ENCODE peak calls at places on chromosomes 4 and X, in nine cellular contexts. O is HCT116, J is sigmoid colon, Q is transverse colon, H is Panc1, A is breast epithelium, U is GM23338, P is H1, Z is GM12891. E is an unnamed sample.

GRCh38 chrX:106774981-106775380 is 27.5 kb upstream of the TBC1D8B start:
- DNase-seq in O (no peak), J (no peak), Q (no peak), H (no peak), A (no peak), U (no peak), P (no peak), Z (no peak), E (no peak)

GRCh38 chr4:3451956-3452355 is 10.2 kb downstream of the HGFAC start:
- DNase-seq in O (no peak), J (no peak), Q (no peak), H (no peak), A (no peak), U (no peak), P (no peak), Z (no peak), E (no peak)

GRCh38 chr4:184120549-184121127 is 97.0 kb downstream of the ENPP6 start:
- DNase-seq in O (no peak), J (no peak), Q (no peak), H (no peak), A (no peak), U (no peak), P (no peak), Z (no peak), E (no peak)

GRCh38 chr4:76276813-76277212 is 25.3 kb downstream of the FAM47E start:
- DNase-seq in O (no peak), J (no peak), Q (no peak), H (no peak), A (no peak), U (no peak), P (no peak), Z (no peak), E (no peak)

GRCh38 chr4:123444298-123444731 is 47.7 kb downstream of the SPRY1 start:
- DNase-seq in O (no peak), J (no peak), Q (peak), H (no peak), A (no peak), U (peak), P (peak), Z (no peak), E (no peak)

GRCh38 chrX:69991685-69992084 is 58.1 kb downstream of the AWAT2 start:
- DNase-seq in O (no peak), J (no peak), Q (no peak), H (no peak), A (no peak), U (no peak), P (no peak), Z (no peak), E (no peak)

GRCh38 chr4:92334716-92335350 is 31.1 kb downstream of the GRID2 start:
- DNase-seq in O (no peak), J (no peak), Q (no peak), H (no peak), A (no peak), U (no peak), P (no peak), Z (no peak), E (no peak)

GRCh38 chrX:22276781-22277180 is 4.1 kb downstream of the CBLL2 start:
- DNase-seq in O (no peak), J (no peak), Q (no peak), H (no peak), A (no peak), U (no peak), P (no peak), Z (no peak), E (no peak)

GRCh38 chrX:136204571-136204970 is 46.6 kb downstream of the MAP7D3 start:
- DNase-seq in O (no peak), J (peak), Q (peak), H (no peak), A (no peak), U (peak), P (no peak), Z (no peak), E (no peak)

GRCh38 chr4:157012781-157013180 is 41.2 kb upstream of the PDGFC start:
- DNase-seq in O (no peak), J (no peak), Q (no peak), H (no peak), A (no peak), U (no peak), P (no peak), Z (no peak), E (no peak)

GRCh38 chrX:20459410-20460350 is 193.0 kb upstream of the RPS6KA3 start:
- DNase-seq in O (no peak), J (no peak), Q (no peak), H (no peak), A (no peak), U (no peak), P (no peak), Z (no peak), E (no peak)

GRCh38 chr4:158588285-158588684 is 66.6 kb downstream of the RXFP1 start:
- DNase-seq in O (no peak), J (no peak), Q (no peak), H (no peak), A (no peak), U (no peak), P (no peak), Z (no peak), E (no peak)

GRCh38 chr4:77220841-77221613 is 64.0 kb downstream of the CCNG2 start:
- DNase-seq in O (no peak), J (no peak), Q (no peak), H (no peak), A (no peak), U (no peak), P (no peak), Z (no peak), E (no peak)

GRCh38 chr4:76904646-76905190 is 6.8 kb upstream of the SOWAHB start:
- DNase-seq in O (no peak), J (no peak), Q (no peak), H (no peak), A (no peak), U (peak), P (no peak), Z (no peak), E (no peak)

GRCh38 chrX:152072236-152072635 is 66.1 kb downstream of the MAGEA10 start:
- DNase-seq in O (no peak), J (no peak), Q (no peak), H (no peak), A (no peak), U (no peak), P (no peak), Z (no peak), E (no peak)

GRCh38 chrX:129247642-129248041 is 275.6 kb downstream of the SMARCA1 start:
- DNase-seq in O (no peak), J (no peak), Q (no peak), H (no peak), A (no peak), U (no peak), P (no peak), Z (no peak), E (no peak)

GRCh38 chrX:47156611-47157520 is 11.8 kb downstream of the RBM10 start:
- DNase-seq in O (no peak), J (peak), Q (no peak), H (no peak), A (no peak), U (no peak), P (no peak), Z (no peak), E (peak)

GRCh38 chr4:77385124-77385969 is 220.3 kb upstream of the CXCL13 start:
- DNase-seq in O (peak), J (peak), Q (peak), H (peak), A (peak), U (peak), P (peak), Z (peak), E (peak)

GRCh38 chr4:2914220-2915126 is 48.7 kb downstream of the NOP14 start:
- DNase-seq in O (no peak), J (no peak), Q (no peak), H (no peak), A (no peak), U (no peak), P (no peak), Z (no peak), E (no peak)

GRCh38 chr4:10087152-10087791 is 29.3 kb downstream of the WDR1 start:
- DNase-seq in O (no peak), J (peak), Q (no peak), H (no peak), A (no peak), U (no peak), P (no peak), Z (no peak), E (no peak)

GRCh38 chr4:126603851-126604250 is 1028.9 kb upstream of the INTU start:
- DNase-seq in O (no peak), J (no peak), Q (no peak), H (no peak), A (no peak), U (peak), P (no peak), Z (no peak), E (no peak)

GRCh38 chr4:4914059-4914820 is 54.8 kb downstream of the MSX1 start:
- DNase-seq in O (no peak), J (no peak), Q (no peak), H (peak), A (no peak), U (no peak), P (no peak), Z (no peak), E (no peak)

GRCh38 chrX:47658301-47658683 is 688 bp downstream of the UXT start:
- DNase-seq in O (no peak), J (no peak), Q (no peak), H (no peak), A (no peak), U (no peak), P (no peak), Z (no peak), E (no peak)

GRCh38 chr4:168540086-168540864 is 43.4 kb downstream of the PALLD start:
- DNase-seq in O (peak), J (no peak), Q (no peak), H (no peak), A (no peak), U (no peak), P (no peak), Z (no peak), E (no peak)

GRCh38 chr4:139950568-139950967 is 203.4 kb downstream of the MAML3 start:
- DNase-seq in O (no peak), J (no peak), Q (no peak), H (no peak), A (no peak), U (no peak), P (no peak), Z (peak), E (no peak)

GRCh38 chr4:81470456-81471327 is 1.0 kb downstream of the RASGEF1B start:
- DNase-seq in O (no peak), J (peak), Q (peak), H (no peak), A (no peak), U (peak), P (no peak), Z (no peak), E (peak)

GRCh38 chrX:34631826-34632225 is 25.3 kb downstream of the TMEM47 start:
- DNase-seq in O (no peak), J (no peak), Q (no peak), H (no peak), A (no peak), U (no peak), P (no peak), Z (no peak), E (no peak)

GRCh38 chr4:29541757-29542156 is 1178.4 kb upstream of the PCDH7 start:
- DNase-seq in O (no peak), J (no peak), Q (no peak), H (no peak), A (no peak), U (no peak), P (no peak), Z (no peak), E (no peak)

GRCh38 chr4:137376312-137376711 is 156.0 kb downstream of the PCDH18 start:
- DNase-seq in O (no peak), J (no peak), Q (no peak), H (no peak), A (no peak), U (no peak), P (no peak), Z (no peak), E (no peak)

GRCh38 chr4:16264798-16265197 is 38.5 kb upstream of the TAPT1 start:
- DNase-seq in O (peak), J (no peak), Q (no peak), H (no peak), A (no peak), U (peak), P (no peak), Z (no peak), E (no peak)

GRCh38 chr4:6953751-6954380 is 44.2 kb downstream of the TBC1D14 start:
- DNase-seq in O (peak), J (peak), Q (peak), H (no peak), A (peak), U (peak), P (no peak), Z (no peak), E (peak)
- TF ChIP-seq POLR2AphosphoS5 in O (no peak), J (no peak), Q (no peak), H (no peak), A (no peak), U (no peak), P (no peak), Z (no peak), E (peak)

GRCh38 chrX:994780-995179 is 217.7 kb downstream of the CRLF2 start:
- DNase-seq in O (no peak), J (no peak), Q (no peak), H (no peak), A (no peak), U (no peak), P (no peak), Z (no peak), E (no peak)

DNA sequence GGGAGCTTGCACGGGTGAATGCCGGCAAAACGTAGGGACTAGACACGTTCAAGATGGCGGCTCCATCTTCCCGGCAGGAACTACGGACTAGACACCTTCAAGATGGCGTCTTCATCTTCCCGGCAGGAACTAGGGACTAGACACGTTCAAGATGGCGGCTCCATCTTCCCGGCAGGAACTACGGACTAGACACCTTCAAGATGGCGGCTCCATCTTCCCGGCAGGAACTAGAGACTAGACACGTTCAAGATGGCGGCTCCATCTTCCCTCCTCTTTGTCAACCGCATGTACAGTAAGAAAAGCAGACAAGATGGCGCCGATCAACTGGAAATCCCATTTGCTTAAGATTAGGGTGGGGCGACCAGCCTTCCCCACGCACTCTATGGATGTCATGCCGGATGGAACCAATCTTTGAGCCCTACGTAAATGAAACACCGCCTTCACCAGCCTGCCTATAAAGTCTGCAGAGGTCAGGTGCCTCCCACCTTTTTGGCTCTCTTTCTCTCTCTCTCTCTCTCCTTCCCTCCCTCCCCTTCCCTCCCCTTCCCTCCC is 222.4 kb downstream of the CRLF2 start:
- DNase-seq in O (peak), J (peak), Q (peak), H (peak), A (no peak), U (no peak), P (no peak), Z (no peak), E (peak)
- TF ChIP-seq POLR2AphosphoS5 in O (no peak), J (peak), Q (peak), H (peak), A (peak), U (no peak), P (no peak), Z (no peak), E (no peak)

GRCh38 chr4:780730-781492 is 45.0 kb downstream of the CPLX1 start:
- DNase-seq in O (no peak), J (no peak), Q (no peak), H (no peak), A (no peak), U (no peak), P (no peak), Z (no peak), E (no peak)

GRCh38 chr4:779555-779954 is 46.4 kb downstream of the CPLX1 start:
- DNase-seq in O (no peak), J (no peak), Q (no peak), H (no peak), A (no peak), U (no peak), P (no peak), Z (no peak), E (no peak)

GRCh38 chr4:773214-773613 is 52.7 kb downstream of the CPLX1 start:
- DNase-seq in O (no peak), J (no peak), Q (no peak), H (no peak), A (no peak), U (no peak), P (no peak), Z (no peak), E (no peak)

GRCh38 chr4:777520-778262 is 48.2 kb downstream of the CPLX1 start:
- DNase-seq in O (no peak), J (no peak), Q (no peak), H (no peak), A (no peak), U (no peak), P (no peak), Z (no peak), E (no peak)

DNA sequence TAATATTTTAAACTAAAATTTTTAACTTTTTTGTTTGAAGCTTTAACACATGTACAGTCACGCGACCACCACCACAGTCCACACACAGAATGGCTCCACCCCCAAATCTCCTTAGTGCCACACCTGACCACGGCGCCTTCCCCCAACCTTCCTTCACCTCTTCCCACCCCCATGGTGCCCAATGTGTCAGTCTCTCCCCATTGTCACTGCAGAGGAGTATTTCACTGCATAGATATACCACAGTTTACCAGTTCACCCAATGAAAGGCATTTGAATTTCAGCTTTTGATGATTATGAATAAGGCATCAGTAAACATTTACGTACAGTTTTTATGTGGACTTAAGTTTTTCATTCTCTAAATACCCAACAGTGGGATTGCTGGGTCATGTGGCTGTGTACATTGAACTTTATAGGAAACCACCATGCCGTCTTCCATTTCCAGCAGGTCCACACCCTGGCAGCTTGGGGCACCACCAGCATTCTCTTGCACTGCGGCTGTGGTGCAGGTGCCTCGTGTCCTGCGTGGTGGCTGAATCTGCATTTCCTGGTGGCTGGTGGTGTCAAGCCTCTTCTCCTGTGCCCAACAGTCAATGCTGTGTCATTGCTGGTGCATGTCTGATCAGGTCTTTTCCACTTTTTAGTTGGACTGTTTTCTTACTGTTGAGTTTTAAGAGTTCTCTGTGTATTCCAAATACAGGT is 49.0 kb downstream of the CPLX1 start:
- DNase-seq in O (no peak), J (no peak), Q (no peak), H (no peak), A (no peak), U (no peak), P (no peak), Z (no peak), E (no peak)
- TF ChIP-seq POLR2AphosphoS5 in O (no peak), J (no peak), Q (no peak), H (no peak), A (no peak), U (no peak), P (no peak), Z (no peak), E (no peak)

DNA sequence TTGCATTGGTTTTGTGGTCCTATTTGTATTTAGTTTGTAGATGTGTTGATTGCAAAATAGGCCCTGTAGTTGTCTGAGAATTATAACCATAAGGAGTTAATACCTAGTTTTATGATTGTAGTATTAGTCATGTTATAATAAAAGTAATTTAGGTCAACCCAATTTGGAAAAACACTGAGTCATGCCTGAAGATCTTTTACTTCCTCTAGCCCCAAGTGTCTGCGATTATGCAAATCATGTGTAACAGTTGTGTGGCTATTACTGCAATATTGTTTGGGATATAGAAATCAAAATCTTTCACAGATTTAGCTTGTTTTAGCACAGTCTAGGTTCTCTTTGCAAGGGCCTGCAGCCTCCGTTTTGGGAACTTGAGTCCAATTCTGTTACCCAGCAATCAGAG is 12.6 kb downstream of the SRD5A3 start:
- DNase-seq in O (peak), J (no peak), Q (no peak), H (peak), A (no peak), U (no peak), P (no peak), Z (peak), E (no peak)
- TF ChIP-seq POLR2AphosphoS5 in O (peak), J (no peak), Q (peak), H (no peak), A (no peak), U (no peak), P (no peak), Z (no peak), E (no peak)

DNA sequence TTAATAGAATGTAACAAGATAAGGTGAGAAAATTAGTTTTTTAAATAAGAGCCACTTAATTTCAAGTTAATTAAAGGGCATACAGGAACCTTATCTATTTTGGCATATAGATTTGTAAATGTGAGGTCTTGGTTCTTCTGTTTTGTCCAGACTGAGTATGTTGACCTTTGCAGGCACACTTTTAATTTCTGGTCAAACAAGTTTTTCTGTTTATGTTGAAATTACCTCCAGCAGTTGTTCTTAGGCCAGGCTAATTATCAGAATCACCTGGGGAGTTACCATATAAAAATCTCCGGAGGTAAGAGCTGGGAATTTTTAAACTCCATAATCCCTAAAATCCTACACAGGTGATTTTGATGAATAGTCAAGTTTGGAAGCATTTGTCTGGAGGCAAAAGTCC is 227.4 kb upstream of the ANKRD50 start:
- DNase-seq in O (no peak), J (no peak), Q (no peak), H (no peak), A (no peak), U (no peak), P (no peak), Z (no peak), E (no peak)
- TF ChIP-seq POLR2AphosphoS5 in O (no peak), J (no peak), Q (no peak), H (no peak), A (no peak), U (no peak), P (no peak), Z (no peak), E (no peak)

GRCh38 chrX:116436358-116436816 is at the start of gene SLC6A14:
- DNase-seq in O (no peak), J (no peak), Q (peak), H (no peak), A (no peak), U (no peak), P (no peak), Z (no peak), E (peak)
- TF ChIP-seq POLR2AphosphoS5 in O (no peak), J (no peak), Q (no peak), H (no peak), A (no peak), U (no peak), P (no peak), Z (no peak), E (no peak)

DNA sequence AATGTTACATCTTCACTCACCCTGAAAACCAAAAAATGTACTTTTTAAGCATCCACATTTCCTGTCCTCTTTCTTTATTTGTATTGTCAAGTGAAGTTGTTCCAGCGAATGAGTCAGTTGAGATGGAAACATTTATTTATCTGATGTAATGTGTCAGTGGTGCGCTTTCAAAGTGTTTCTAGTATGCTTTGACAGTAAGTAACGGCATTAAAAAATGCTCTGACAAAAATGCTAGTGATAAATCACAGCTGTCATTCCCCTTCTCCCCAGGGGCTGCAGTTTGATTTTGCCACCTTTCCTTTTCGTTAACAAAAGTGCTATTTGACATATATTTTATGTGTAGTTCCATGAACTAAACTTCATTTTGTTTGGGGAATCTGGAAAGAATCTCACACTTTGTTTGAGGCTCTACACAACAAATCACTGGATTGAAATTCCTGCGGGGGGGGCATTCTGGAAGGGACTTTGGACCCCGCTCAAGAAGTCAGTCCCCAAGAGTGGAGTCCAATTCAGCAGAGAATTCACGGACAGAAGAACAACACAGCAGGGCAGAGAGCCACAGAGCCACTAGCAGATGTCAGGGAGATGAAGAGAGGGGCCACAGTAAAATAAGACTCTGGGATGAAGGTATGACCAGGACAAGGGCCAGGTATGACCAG is 7.6 kb upstream of the TBC1D19 start:
- DNase-seq in O (no peak), J (no peak), Q (no peak), H (no peak), A (no peak), U (peak), P (no peak), Z (no peak), E (no peak)
- TF ChIP-seq POLR2AphosphoS5 in O (no peak), J (no peak), Q (no peak), H (no peak), A (no peak), U (no peak), P (no peak), Z (no peak), E (no peak)

E was measured in stomach.